ENCODE peak calls at places on chromosomes 11 and 22, in eight cellular contexts. One of them, this sample, is unnamed.

GRCh38 chr11:71206186-71206585 is 46.2 kb downstream of the SHANK2 start:
- DNase-seq in uterus: no peak
- DNase-seq in AG09309: no peak
- DNase-seq in cardiac muscle cell: no peak
- DNase-seq in cardiac fibroblast: peak
- DNase-seq in GM12865: no peak
- DNase-seq in dorsolateral prefrontal cortex: no peak
- DNase-seq in esophagus squamous epithelium: no peak
- DNase-seq in this sample: no peak

GRCh38 chr11:118223576-118223975 is 1.2 kb downstream of the JAML start:
- DNase-seq in cardiac muscle cell: no peak
- DNase-seq in dorsolateral prefrontal cortex: no peak
- DNase-seq in cardiac fibroblast: no peak
- DNase-seq in GM12865: no peak
- DNase-seq in AG09309: no peak
- DNase-seq in uterus: no peak
- DNase-seq in esophagus squamous epithelium: no peak
- DNase-seq in this sample: no peak

GRCh38 chr11:65786008-65786785 is 666 bp upstream of the OVOL1 start:
- DNase-seq in dorsolateral prefrontal cortex: no peak
- DNase-seq in cardiac fibroblast: no peak
- DNase-seq in GM12865: no peak
- DNase-seq in AG09309: no peak
- DNase-seq in cardiac muscle cell: no peak
- DNase-seq in esophagus squamous epithelium: no peak
- DNase-seq in uterus: no peak
- DNase-seq in this sample: no peak

GRCh38 chr11:2483426-2483825 is 38.6 kb downstream of the KCNQ1 start:
- DNase-seq in AG09309: no peak
- DNase-seq in GM12865: no peak
- DNase-seq in dorsolateral prefrontal cortex: no peak
- DNase-seq in cardiac fibroblast: no peak
- DNase-seq in uterus: no peak
- DNase-seq in cardiac muscle cell: no peak
- DNase-seq in esophagus squamous epithelium: no peak
- DNase-seq in this sample: no peak

GRCh38 chr22:42970029-42970428 is 44.9 kb downstream of the PACSIN2 start:
- DNase-seq in uterus: no peak
- DNase-seq in cardiac muscle cell: no peak
- DNase-seq in GM12865: no peak
- DNase-seq in AG09309: no peak
- DNase-seq in cardiac fibroblast: no peak
- DNase-seq in dorsolateral prefrontal cortex: no peak
- DNase-seq in esophagus squamous epithelium: no peak
- DNase-seq in this sample: no peak

GRCh38 chr11:773425-773824 is 3.9 kb downstream of the GATD1 start:
- DNase-seq in esophagus squamous epithelium: no peak
- DNase-seq in cardiac fibroblast: no peak
- DNase-seq in AG09309: no peak
- DNase-seq in GM12865: no peak
- DNase-seq in uterus: no peak
- DNase-seq in dorsolateral prefrontal cortex: no peak
- DNase-seq in cardiac muscle cell: no peak
- DNase-seq in this sample: no peak

GRCh38 chr11:44978279-44978960 is 27.7 kb upstream of the TP53I11 start:
- DNase-seq in uterus: no peak
- DNase-seq in GM12865: no peak
- DNase-seq in dorsolateral prefrontal cortex: no peak
- DNase-seq in cardiac muscle cell: no peak
- DNase-seq in AG09309: no peak
- DNase-seq in cardiac fibroblast: peak
- DNase-seq in esophagus squamous epithelium: no peak
- DNase-seq in this sample: no peak

GRCh38 chr11:9566561-9567063 is 6.9 kb upstream of the WEE1 start:
- DNase-seq in dorsolateral prefrontal cortex: no peak
- DNase-seq in GM12865: no peak
- DNase-seq in esophagus squamous epithelium: no peak
- DNase-seq in AG09309: peak
- DNase-seq in cardiac muscle cell: peak
- DNase-seq in uterus: no peak
- DNase-seq in cardiac fibroblast: peak
- DNase-seq in this sample: no peak

GRCh38 chr11:18526130-18526520 is 617 bp downstream of the TSG101 start:
- DNase-seq in AG09309: no peak
- DNase-seq in cardiac muscle cell: no peak
- DNase-seq in cardiac fibroblast: no peak
- DNase-seq in GM12865: no peak
- DNase-seq in dorsolateral prefrontal cortex: no peak
- DNase-seq in uterus: no peak
- DNase-seq in esophagus squamous epithelium: no peak
- DNase-seq in this sample: no peak

GRCh38 chr11:18524248-18524647 is 2.5 kb downstream of the TSG101 start:
- DNase-seq in GM12865: no peak
- DNase-seq in esophagus squamous epithelium: no peak
- DNase-seq in cardiac muscle cell: no peak
- DNase-seq in dorsolateral prefrontal cortex: no peak
- DNase-seq in uterus: no peak
- DNase-seq in cardiac fibroblast: no peak
- DNase-seq in AG09309: no peak
- DNase-seq in this sample: no peak

GRCh38 chr11:18523079-18523478 is 3.7 kb downstream of the TSG101 start:
- DNase-seq in GM12865: no peak
- DNase-seq in cardiac muscle cell: no peak
- DNase-seq in dorsolateral prefrontal cortex: no peak
- DNase-seq in uterus: no peak
- DNase-seq in cardiac fibroblast: no peak
- DNase-seq in AG09309: no peak
- DNase-seq in esophagus squamous epithelium: no peak
- DNase-seq in this sample: no peak

GRCh38 chr11:18521123-18521522 is 5.6 kb downstream of the TSG101 start:
- DNase-seq in dorsolateral prefrontal cortex: no peak
- DNase-seq in cardiac muscle cell: no peak
- DNase-seq in AG09309: no peak
- DNase-seq in uterus: no peak
- DNase-seq in esophagus squamous epithelium: no peak
- DNase-seq in GM12865: no peak
- DNase-seq in cardiac fibroblast: no peak
- DNase-seq in this sample: no peak

DNA sequence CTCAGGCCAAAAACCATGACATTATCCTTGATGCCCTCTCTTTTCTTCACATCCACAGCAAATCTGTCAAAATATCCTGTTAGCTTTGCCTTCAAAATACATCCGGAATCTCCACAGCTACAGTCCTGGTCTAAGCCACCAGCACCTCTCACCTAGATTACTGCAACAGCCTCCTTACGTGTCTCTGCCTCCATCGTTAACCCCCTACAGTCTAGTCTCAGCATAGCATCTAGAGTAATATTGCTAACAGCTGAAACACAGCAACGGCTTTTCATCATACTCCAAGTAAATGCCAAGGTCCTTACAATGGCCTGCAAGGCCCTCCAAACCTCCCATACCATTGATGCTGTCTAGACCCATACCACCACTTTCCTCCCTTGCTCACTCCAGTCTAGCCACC is 4.4 kb downstream of the TSG101 start:
- DNase-seq in cardiac fibroblast: peak
- DNase-seq in esophagus squamous epithelium: no peak
- DNase-seq in uterus: no peak
- DNase-seq in cardiac muscle cell: no peak
- DNase-seq in GM12865: peak
- DNase-seq in dorsolateral prefrontal cortex: no peak
- DNase-seq in AG09309: no peak
- DNase-seq in this sample: no peak
- TF ChIP-seq CTCF in cardiac fibroblast: peak
- TF ChIP-seq CTCF in esophagus squamous epithelium: no peak
- TF ChIP-seq CTCF in uterus: no peak
- TF ChIP-seq CTCF in cardiac muscle cell: peak
- TF ChIP-seq CTCF in GM12865: peak
- TF ChIP-seq CTCF in dorsolateral prefrontal cortex: no peak
- TF ChIP-seq CTCF in AG09309: no peak
- TF ChIP-seq CTCF in this sample: peak

GRCh38 chr11:130157111-130157510 is 2.5 kb upstream of the ST14 start:
- DNase-seq in dorsolateral prefrontal cortex: no peak
- DNase-seq in AG09309: no peak
- DNase-seq in cardiac fibroblast: peak
- DNase-seq in esophagus squamous epithelium: no peak
- DNase-seq in cardiac muscle cell: no peak
- DNase-seq in uterus: no peak
- DNase-seq in GM12865: no peak
- DNase-seq in this sample: no peak

GRCh38 chr11:130160460-130161090 is 993 bp downstream of the ST14 start:
- DNase-seq in esophagus squamous epithelium: no peak
- DNase-seq in AG09309: no peak
- DNase-seq in cardiac fibroblast: no peak
- DNase-seq in GM12865: no peak
- DNase-seq in uterus: no peak
- DNase-seq in dorsolateral prefrontal cortex: no peak
- DNase-seq in cardiac muscle cell: no peak
- DNase-seq in this sample: no peak

GRCh38 chr11:130159657-130160459 is at the start of gene ST14:
- DNase-seq in uterus: no peak
- DNase-seq in dorsolateral prefrontal cortex: peak
- DNase-seq in esophagus squamous epithelium: no peak
- DNase-seq in cardiac muscle cell: peak
- DNase-seq in GM12865: no peak
- DNase-seq in cardiac fibroblast: no peak
- DNase-seq in AG09309: no peak
- DNase-seq in this sample: no peak

GRCh38 chr11:130157840-130158239 is 1.7 kb upstream of the ST14 start:
- DNase-seq in uterus: no peak
- DNase-seq in cardiac muscle cell: no peak
- DNase-seq in dorsolateral prefrontal cortex: no peak
- DNase-seq in AG09309: no peak
- DNase-seq in GM12865: no peak
- DNase-seq in esophagus squamous epithelium: no peak
- DNase-seq in cardiac fibroblast: no peak
- DNase-seq in this sample: no peak

DNA sequence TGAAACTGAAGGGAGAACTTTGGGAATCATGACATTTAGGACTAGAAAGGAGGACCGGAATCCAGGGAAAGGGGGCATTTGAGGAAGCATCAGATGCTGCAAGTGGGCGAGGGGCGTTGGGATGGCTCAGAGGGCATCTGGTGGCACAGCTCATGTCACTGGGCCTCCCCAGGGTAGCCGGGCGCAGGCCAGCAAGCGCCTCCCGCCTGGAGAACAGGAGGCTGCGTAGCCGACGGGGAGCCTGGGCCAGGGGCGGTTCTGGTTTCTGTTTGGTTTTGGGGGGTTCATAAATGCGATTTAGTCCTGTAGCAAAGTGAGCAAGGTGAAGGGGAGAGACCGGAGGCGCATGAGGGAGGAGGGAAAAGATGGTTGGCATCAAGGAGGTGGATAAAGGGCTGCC is 443 bp upstream of the ST14 start:
- DNase-seq in cardiac fibroblast: no peak
- DNase-seq in uterus: no peak
- DNase-seq in cardiac muscle cell: no peak
- DNase-seq in GM12865: no peak
- DNase-seq in esophagus squamous epithelium: no peak
- DNase-seq in AG09309: no peak
- DNase-seq in dorsolateral prefrontal cortex: no peak
- DNase-seq in this sample: no peak
- H3K4me3 ChIP-seq in cardiac fibroblast: no peak
- H3K4me3 ChIP-seq in uterus: no peak
- H3K4me3 ChIP-seq in cardiac muscle cell: peak
- H3K4me3 ChIP-seq in GM12865: no peak
- H3K4me3 ChIP-seq in esophagus squamous epithelium: peak
- H3K4me3 ChIP-seq in AG09309: no peak
- H3K4me3 ChIP-seq in dorsolateral prefrontal cortex: no peak
- H3K4me3 ChIP-seq in this sample: no peak

GRCh38 chr11:128630367-128631230 is 43.2 kb upstream of the ETS1 start:
- DNase-seq in GM12865: peak
- DNase-seq in esophagus squamous epithelium: peak
- DNase-seq in AG09309: peak
- DNase-seq in cardiac fibroblast: peak
- DNase-seq in uterus: peak
- DNase-seq in cardiac muscle cell: peak
- DNase-seq in dorsolateral prefrontal cortex: peak
- DNase-seq in this sample: peak

GRCh38 chr11:128634395-128634794 is 47.0 kb upstream of the ETS1 start:
- DNase-seq in cardiac fibroblast: no peak
- DNase-seq in GM12865: no peak
- DNase-seq in dorsolateral prefrontal cortex: no peak
- DNase-seq in esophagus squamous epithelium: no peak
- DNase-seq in uterus: no peak
- DNase-seq in cardiac muscle cell: no peak
- DNase-seq in AG09309: no peak
- DNase-seq in this sample: no peak

GRCh38 chr11:128633384-128633965 is 46.1 kb upstream of the ETS1 start:
- DNase-seq in GM12865: no peak
- DNase-seq in cardiac muscle cell: no peak
- DNase-seq in uterus: no peak
- DNase-seq in dorsolateral prefrontal cortex: no peak
- DNase-seq in esophagus squamous epithelium: no peak
- DNase-seq in cardiac fibroblast: no peak
- DNase-seq in AG09309: no peak
- DNase-seq in this sample: no peak

GRCh38 chr11:128629516-128630106 is 42.3 kb upstream of the ETS1 start:
- DNase-seq in AG09309: no peak
- DNase-seq in cardiac muscle cell: no peak
- DNase-seq in uterus: no peak
- DNase-seq in dorsolateral prefrontal cortex: no peak
- DNase-seq in esophagus squamous epithelium: no peak
- DNase-seq in GM12865: peak
- DNase-seq in cardiac fibroblast: no peak
- DNase-seq in this sample: no peak

GRCh38 chr11:128632151-128632791 is 44.9 kb upstream of the ETS1 start:
- DNase-seq in GM12865: peak
- DNase-seq in esophagus squamous epithelium: no peak
- DNase-seq in dorsolateral prefrontal cortex: no peak
- DNase-seq in AG09309: peak
- DNase-seq in cardiac fibroblast: peak
- DNase-seq in cardiac muscle cell: peak
- DNase-seq in uterus: peak
- DNase-seq in this sample: no peak
- TF ChIP-seq CTCF in GM12865: peak
- TF ChIP-seq CTCF in esophagus squamous epithelium: peak
- TF ChIP-seq CTCF in dorsolateral prefrontal cortex: no peak
- TF ChIP-seq CTCF in AG09309: peak
- TF ChIP-seq CTCF in cardiac fibroblast: peak
- TF ChIP-seq CTCF in cardiac muscle cell: peak
- TF ChIP-seq CTCF in uterus: peak
- TF ChIP-seq CTCF in this sample: peak

GRCh38 chr11:19421134-19421533 is 180.4 kb upstream of the E2F8 start:
- DNase-seq in cardiac fibroblast: no peak
- DNase-seq in GM12865: no peak
- DNase-seq in dorsolateral prefrontal cortex: no peak
- DNase-seq in uterus: no peak
- DNase-seq in AG09309: no peak
- DNase-seq in cardiac muscle cell: no peak
- DNase-seq in esophagus squamous epithelium: no peak
- DNase-seq in this sample: no peak

GRCh38 chr11:19419813-19420212 is 179.1 kb upstream of the E2F8 start:
- DNase-seq in esophagus squamous epithelium: no peak
- DNase-seq in GM12865: no peak
- DNase-seq in cardiac fibroblast: peak
- DNase-seq in uterus: no peak
- DNase-seq in cardiac muscle cell: no peak
- DNase-seq in dorsolateral prefrontal cortex: no peak
- DNase-seq in AG09309: no peak
- DNase-seq in this sample: no peak

GRCh38 chr11:19418221-19418620 is 177.5 kb upstream of the E2F8 start:
- DNase-seq in GM12865: no peak
- DNase-seq in cardiac fibroblast: no peak
- DNase-seq in dorsolateral prefrontal cortex: no peak
- DNase-seq in AG09309: no peak
- DNase-seq in esophagus squamous epithelium: no peak
- DNase-seq in uterus: no peak
- DNase-seq in cardiac muscle cell: no peak
- DNase-seq in this sample: no peak

GRCh38 chr11:19422257-19422656 is 181.5 kb upstream of the E2F8 start:
- DNase-seq in cardiac muscle cell: no peak
- DNase-seq in esophagus squamous epithelium: no peak
- DNase-seq in GM12865: no peak
- DNase-seq in cardiac fibroblast: no peak
- DNase-seq in AG09309: no peak
- DNase-seq in dorsolateral prefrontal cortex: no peak
- DNase-seq in uterus: no peak
- DNase-seq in this sample: no peak

DNA sequence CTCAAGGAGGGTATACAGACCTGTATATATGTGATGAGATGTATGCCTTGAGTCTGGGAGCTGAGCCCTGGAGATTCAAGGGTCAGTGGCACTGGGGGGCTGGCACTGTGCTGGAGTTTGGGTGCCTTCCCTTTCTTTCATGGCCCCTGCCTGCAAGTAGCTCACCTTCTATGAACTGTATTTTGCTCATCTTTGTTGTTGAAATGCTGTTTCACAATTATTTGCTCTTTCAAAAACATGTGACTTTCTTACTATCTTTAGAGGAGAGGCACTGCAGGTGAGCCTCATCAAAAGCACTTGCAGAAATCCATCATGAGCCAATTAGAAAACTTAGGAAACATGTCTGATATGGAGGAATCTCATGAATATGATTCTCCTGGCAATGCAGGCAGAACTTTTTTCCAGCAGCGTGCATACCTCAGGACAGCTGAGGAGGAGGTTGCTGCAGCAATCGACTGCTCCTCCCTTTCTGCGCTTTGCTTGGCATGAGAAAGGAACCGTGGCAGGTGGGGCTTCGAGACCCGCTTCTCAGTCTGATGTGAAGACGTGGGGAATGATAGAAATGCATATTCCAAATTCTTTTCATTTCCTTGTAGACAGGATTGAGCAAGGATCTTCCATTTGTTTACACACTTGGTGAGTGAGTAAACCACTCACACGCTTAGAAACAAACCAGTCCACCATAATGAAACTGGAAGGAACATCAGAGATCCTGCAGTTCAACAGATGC is 178.4 kb upstream of the E2F8 start:
- DNase-seq in esophagus squamous epithelium: no peak
- DNase-seq in dorsolateral prefrontal cortex: no peak
- DNase-seq in uterus: no peak
- DNase-seq in cardiac fibroblast: peak
- DNase-seq in GM12865: no peak
- DNase-seq in AG09309: no peak
- DNase-seq in cardiac muscle cell: no peak
- DNase-seq in this sample: no peak
- H3K4me3 ChIP-seq in esophagus squamous epithelium: no peak
- H3K4me3 ChIP-seq in dorsolateral prefrontal cortex: no peak
- H3K4me3 ChIP-seq in uterus: no peak
- H3K4me3 ChIP-seq in cardiac fibroblast: no peak
- H3K4me3 ChIP-seq in GM12865: no peak
- H3K4me3 ChIP-seq in AG09309: no peak
- H3K4me3 ChIP-seq in cardiac muscle cell: no peak
- H3K4me3 ChIP-seq in this sample: no peak